ENCODE peak calls at places on chromosomes 3 and 15, in nine cellular contexts. One of them, this sample, is unnamed.
A peak's percentile ranks its signal among the peaks of the same experiment; 100 is the strongest.

GRCh38 chr15:77532067-77532710 is 100.5 kb downstream of the LINGO1 start:
- DNase-seq in uterus: no peak
- DNase-seq in AG08396: no peak
- DNase-seq in psoas muscle: peak; percentile 7
- DNase-seq in PC-3: no peak
- DNase-seq in left cardiac atrium: no peak
- DNase-seq in EH: no peak
- DNase-seq in posterior vena cava: no peak
- DNase-seq in NCI-H345: no peak
- DNase-seq in this sample: no peak

GRCh38 chr3:114272271-114272670 is 21.6 kb upstream of the TIGIT start:
- DNase-seq in EH: peak; percentile 38
- DNase-seq in posterior vena cava: no peak
- DNase-seq in PC-3: no peak
- DNase-seq in uterus: no peak
- DNase-seq in psoas muscle: no peak
- DNase-seq in left cardiac atrium: no peak
- DNase-seq in NCI-H345: no peak
- DNase-seq in AG08396: no peak
- DNase-seq in this sample: no peak

GRCh38 chr15:74723754-74724334 is 1.5 kb downstream of the CYP1A1 start:
- DNase-seq in AG08396: peak; percentile 72
- DNase-seq in PC-3: peak; percentile 60
- DNase-seq in NCI-H345: peak; percentile 71
- DNase-seq in posterior vena cava: no peak
- DNase-seq in EH: peak; percentile 66
- DNase-seq in psoas muscle: no peak
- DNase-seq in left cardiac atrium: no peak
- DNase-seq in uterus: no peak
- DNase-seq in this sample: no peak

GRCh38 chr15:85559530-85559929 is 179.1 kb downstream of the AKAP13 start:
- DNase-seq in PC-3: no peak
- DNase-seq in NCI-H345: no peak
- DNase-seq in psoas muscle: no peak
- DNase-seq in left cardiac atrium: no peak
- DNase-seq in uterus: no peak
- DNase-seq in EH: no peak
- DNase-seq in posterior vena cava: no peak
- DNase-seq in AG08396: no peak
- DNase-seq in this sample: no peak

GRCh38 chr15:76898102-76898501 is 7.0 kb downstream of the SCAPER start:
- DNase-seq in PC-3: peak; percentile 82
- DNase-seq in AG08396: no peak
- DNase-seq in uterus: no peak
- DNase-seq in posterior vena cava: no peak
- DNase-seq in psoas muscle: no peak
- DNase-seq in EH: no peak
- DNase-seq in left cardiac atrium: no peak
- DNase-seq in NCI-H345: no peak
- DNase-seq in this sample: no peak

GRCh38 chr15:88274534-88275460 is 18.3 kb upstream of the NTRK3 start:
- DNase-seq in psoas muscle: peak; percentile 73
- DNase-seq in uterus: peak; percentile 42
- DNase-seq in AG08396: peak; percentile 88
- DNase-seq in PC-3: peak; percentile 71
- DNase-seq in NCI-H345: peak; percentile 45
- DNase-seq in left cardiac atrium: peak; percentile 66
- DNase-seq in EH: peak; percentile 65
- DNase-seq in posterior vena cava: peak; percentile 86
- DNase-seq in this sample: no peak

GRCh38 chr15:85759391-85759790 is 35.3 kb downstream of the KLHL25 start:
- DNase-seq in posterior vena cava: peak; percentile 74
- DNase-seq in psoas muscle: no peak
- DNase-seq in PC-3: no peak
- DNase-seq in AG08396: no peak
- DNase-seq in uterus: no peak
- DNase-seq in EH: no peak
- DNase-seq in left cardiac atrium: peak; percentile 61
- DNase-seq in NCI-H345: no peak
- DNase-seq in this sample: no peak

GRCh38 chr3:11091791-11092190 is 62.5 kb upstream of the HRH1 start:
- DNase-seq in posterior vena cava: no peak
- DNase-seq in PC-3: no peak
- DNase-seq in uterus: no peak
- DNase-seq in psoas muscle: no peak
- DNase-seq in NCI-H345: no peak
- DNase-seq in AG08396: no peak
- DNase-seq in EH: no peak
- DNase-seq in left cardiac atrium: no peak
- DNase-seq in this sample: no peak

GRCh38 chr15:61644550-61644949 is 415.4 kb upstream of the RORA start:
- DNase-seq in psoas muscle: no peak
- DNase-seq in posterior vena cava: no peak
- DNase-seq in PC-3: no peak
- DNase-seq in left cardiac atrium: no peak
- DNase-seq in EH: no peak
- DNase-seq in uterus: no peak
- DNase-seq in AG08396: no peak
- DNase-seq in NCI-H345: no peak
- DNase-seq in this sample: no peak

GRCh38 chr15:61685513-61685912 is 374.7 kb downstream of the VPS13C start:
- DNase-seq in uterus: no peak
- DNase-seq in AG08396: no peak
- DNase-seq in EH: no peak
- DNase-seq in left cardiac atrium: no peak
- DNase-seq in NCI-H345: no peak
- DNase-seq in posterior vena cava: no peak
- DNase-seq in psoas muscle: no peak
- DNase-seq in PC-3: no peak
- DNase-seq in this sample: no peak

GRCh38 chr3:101778385-101779046 is 495 bp upstream of the NXPE3 start:
- DNase-seq in EH: no peak
- DNase-seq in PC-3: no peak
- DNase-seq in AG08396: no peak
- DNase-seq in NCI-H345: no peak
- DNase-seq in psoas muscle: no peak
- DNase-seq in uterus: no peak
- DNase-seq in posterior vena cava: no peak
- DNase-seq in left cardiac atrium: no peak
- DNase-seq in this sample: no peak

GRCh38 chr3:182983811-182984210 is 3.5 kb upstream of the DCUN1D1 start:
- DNase-seq in psoas muscle: no peak
- DNase-seq in EH: no peak
- DNase-seq in AG08396: no peak
- DNase-seq in PC-3: no peak
- DNase-seq in uterus: no peak
- DNase-seq in left cardiac atrium: no peak
- DNase-seq in posterior vena cava: no peak
- DNase-seq in NCI-H345: no peak
- DNase-seq in this sample: no peak

GRCh38 chr3:143306419-143306818 is 186.8 kb downstream of the CHST2 start:
- DNase-seq in EH: no peak
- DNase-seq in psoas muscle: no peak
- DNase-seq in AG08396: no peak
- DNase-seq in PC-3: peak; percentile 83
- DNase-seq in NCI-H345: no peak
- DNase-seq in left cardiac atrium: no peak
- DNase-seq in posterior vena cava: no peak
- DNase-seq in uterus: no peak
- DNase-seq in this sample: no peak

GRCh38 chr3:100603449-100603848 is 6.0 kb upstream of the ADGRG7 start:
- DNase-seq in PC-3: peak; percentile 80
- DNase-seq in uterus: no peak
- DNase-seq in AG08396: peak; percentile 13
- DNase-seq in EH: peak; percentile 45
- DNase-seq in psoas muscle: no peak
- DNase-seq in NCI-H345: peak; percentile 5
- DNase-seq in posterior vena cava: no peak
- DNase-seq in left cardiac atrium: no peak
- DNase-seq in this sample: no peak

GRCh38 chr15:82812994-82813393 is 3.6 kb downstream of the WHAMM start:
- DNase-seq in AG08396: no peak
- DNase-seq in EH: peak; percentile 13
- DNase-seq in posterior vena cava: no peak
- DNase-seq in left cardiac atrium: no peak
- DNase-seq in NCI-H345: no peak
- DNase-seq in uterus: no peak
- DNase-seq in PC-3: no peak
- DNase-seq in psoas muscle: no peak
- DNase-seq in this sample: no peak

GRCh38 chr3:157120071-157120892 is 39.7 kb downstream of the CCNL1 start:
- DNase-seq in NCI-H345: no peak
- DNase-seq in posterior vena cava: no peak
- DNase-seq in AG08396: no peak
- DNase-seq in PC-3: no peak
- DNase-seq in uterus: no peak
- DNase-seq in psoas muscle: no peak
- DNase-seq in left cardiac atrium: no peak
- DNase-seq in EH: no peak
- DNase-seq in this sample: no peak

GRCh38 chr3:73786346-73786807 is 161.6 kb upstream of the PDZRN3 start:
- DNase-seq in left cardiac atrium: peak; percentile 47
- DNase-seq in posterior vena cava: peak; percentile 80
- DNase-seq in PC-3: peak; percentile 1
- DNase-seq in uterus: peak; percentile 65
- DNase-seq in EH: peak; percentile 99
- DNase-seq in NCI-H345: no peak
- DNase-seq in psoas muscle: peak; percentile 83
- DNase-seq in AG08396: peak; percentile 36
- DNase-seq in this sample: no peak

GRCh38 chr3:153166206-153166605 is 4.2 kb downstream of the RAP2B start:
- DNase-seq in PC-3: peak; percentile 45
- DNase-seq in psoas muscle: no peak
- DNase-seq in NCI-H345: no peak
- DNase-seq in left cardiac atrium: peak; percentile 35
- DNase-seq in posterior vena cava: no peak
- DNase-seq in EH: peak; percentile 30
- DNase-seq in uterus: no peak
- DNase-seq in AG08396: no peak
- DNase-seq in this sample: no peak

GRCh38 chr15:48645558-48646330 is at the start of gene FBN1:
- DNase-seq in uterus: peak; percentile 81
- DNase-seq in PC-3: peak; percentile 28
- DNase-seq in posterior vena cava: peak; percentile 95
- DNase-seq in psoas muscle: peak; percentile 84
- DNase-seq in EH: peak; percentile 94
- DNase-seq in NCI-H345: no peak
- DNase-seq in left cardiac atrium: peak; percentile 81
- DNase-seq in AG08396: peak; percentile 94
- DNase-seq in this sample: peak; percentile 46

GRCh38 chr3:135329479-135329878 is 534.4 kb downstream of the EPHB1 start:
- DNase-seq in EH: no peak
- DNase-seq in uterus: no peak
- DNase-seq in NCI-H345: peak; percentile 1
- DNase-seq in left cardiac atrium: no peak
- DNase-seq in AG08396: no peak
- DNase-seq in posterior vena cava: no peak
- DNase-seq in psoas muscle: peak; percentile 53
- DNase-seq in PC-3: no peak
- DNase-seq in this sample: no peak

GRCh38 chr3:107421170-107421792 is 44.0 kb downstream of the CCDC54 start:
- DNase-seq in posterior vena cava: no peak
- DNase-seq in PC-3: peak; percentile 84
- DNase-seq in EH: peak; percentile 77
- DNase-seq in AG08396: peak; percentile 48
- DNase-seq in left cardiac atrium: no peak
- DNase-seq in uterus: no peak
- DNase-seq in NCI-H345: peak; percentile 51
- DNase-seq in psoas muscle: no peak
- DNase-seq in this sample: no peak

GRCh38 chr15:90086868-90087268 is 15.4 kb downstream of the IDH2 start:
- DNase-seq in uterus: no peak
- DNase-seq in EH: peak; percentile 56
- DNase-seq in AG08396: peak; percentile 66
- DNase-seq in PC-3: peak; percentile 68
- DNase-seq in left cardiac atrium: no peak
- DNase-seq in posterior vena cava: no peak
- DNase-seq in NCI-H345: no peak
- DNase-seq in psoas muscle: peak; percentile 50
- DNase-seq in this sample: no peak

GRCh38 chr15:51390932-51391432 is 49.5 kb downstream of the GLDN start:
- DNase-seq in uterus: no peak
- DNase-seq in EH: no peak
- DNase-seq in NCI-H345: no peak
- DNase-seq in psoas muscle: no peak
- DNase-seq in AG08396: no peak
- DNase-seq in left cardiac atrium: no peak
- DNase-seq in PC-3: no peak
- DNase-seq in posterior vena cava: no peak
- DNase-seq in this sample: no peak

GRCh38 chr3:50194128-50194902 is 2.9 kb downstream of the GNAT1 start:
- DNase-seq in EH: peak; percentile 64
- DNase-seq in PC-3: peak; percentile 76
- DNase-seq in psoas muscle: peak; percentile 86
- DNase-seq in NCI-H345: peak; percentile 23
- DNase-seq in uterus: peak; percentile 67
- DNase-seq in posterior vena cava: peak; percentile 87
- DNase-seq in left cardiac atrium: peak; percentile 72
- DNase-seq in AG08396: peak; percentile 88
- DNase-seq in this sample: peak; percentile 75

GRCh38 chr15:69576035-69576526 is 123.5 kb downstream of the RPLP1 start:
- DNase-seq in uterus: no peak
- DNase-seq in AG08396: peak; percentile 53
- DNase-seq in NCI-H345: peak; percentile 51
- DNase-seq in psoas muscle: peak; percentile 78
- DNase-seq in posterior vena cava: peak; percentile 90
- DNase-seq in left cardiac atrium: peak; percentile 60
- DNase-seq in EH: peak; percentile 39
- DNase-seq in PC-3: peak; percentile 75
- DNase-seq in this sample: peak; percentile 80

GRCh38 chr3:197083486-197083885 is 53.9 kb upstream of the MELTF start:
- DNase-seq in posterior vena cava: no peak
- DNase-seq in left cardiac atrium: peak; percentile 24
- DNase-seq in EH: peak; percentile 86
- DNase-seq in AG08396: peak; percentile 61
- DNase-seq in psoas muscle: peak; percentile 55
- DNase-seq in NCI-H345: peak; percentile 3
- DNase-seq in PC-3: peak; percentile 65
- DNase-seq in uterus: no peak
- DNase-seq in this sample: no peak

GRCh38 chr3:191762323-191762960 is 301.5 kb downstream of the PYDC2 start:
- DNase-seq in PC-3: peak; percentile 74
- DNase-seq in posterior vena cava: no peak
- DNase-seq in uterus: no peak
- DNase-seq in psoas muscle: no peak
- DNase-seq in left cardiac atrium: no peak
- DNase-seq in EH: peak; percentile 36
- DNase-seq in AG08396: no peak
- DNase-seq in NCI-H345: no peak
- DNase-seq in this sample: no peak

GRCh38 chr15:96273317-96274086 is 57.0 kb upstream of the NR2F2 start:
- DNase-seq in posterior vena cava: no peak
- DNase-seq in psoas muscle: no peak
- DNase-seq in uterus: no peak
- DNase-seq in NCI-H345: no peak
- DNase-seq in AG08396: peak; percentile 64
- DNase-seq in PC-3: peak; percentile 98
- DNase-seq in left cardiac atrium: no peak
- DNase-seq in EH: peak; percentile 100
- DNase-seq in this sample: no peak

GRCh38 chr3:177185035-177185574 is 12.2 kb downstream of the TBL1XR1 start:
- DNase-seq in left cardiac atrium: no peak
- DNase-seq in PC-3: no peak
- DNase-seq in psoas muscle: no peak
- DNase-seq in AG08396: no peak
- DNase-seq in uterus: no peak
- DNase-seq in NCI-H345: no peak
- DNase-seq in posterior vena cava: no peak
- DNase-seq in EH: no peak
- DNase-seq in this sample: no peak

GRCh38 chr3:184005981-184006507 is 11.6 kb downstream of the ABCC5 start:
- DNase-seq in NCI-H345: peak; percentile 98
- DNase-seq in left cardiac atrium: peak; percentile 62
- DNase-seq in PC-3: peak; percentile 98
- DNase-seq in psoas muscle: peak; percentile 90
- DNase-seq in posterior vena cava: no peak
- DNase-seq in uterus: peak; percentile 19
- DNase-seq in AG08396: peak; percentile 26
- DNase-seq in EH: no peak
- DNase-seq in this sample: peak; percentile 85

GRCh38 chr3:8490079-8490552 is 11.5 kb upstream of the LMCD1 start:
- DNase-seq in uterus: peak; percentile 78
- DNase-seq in posterior vena cava: no peak
- DNase-seq in psoas muscle: peak; percentile 69
- DNase-seq in PC-3: peak; percentile 61
- DNase-seq in AG08396: peak; percentile 68
- DNase-seq in NCI-H345: no peak
- DNase-seq in left cardiac atrium: no peak
- DNase-seq in EH: peak; percentile 97
- DNase-seq in this sample: no peak